ENCODE peak calls at places on chromosomes 7 and 10, in seven cellular contexts. Y is HCT116, K is K562, W is SK-N-SH, O is GM12878, E is HepG2, A is H1. Z is an unnamed sample.

GRCh38 chr7:134701272-134701671 is 54.6 kb downstream of the BPGM start:
- DNase-seq in Y (no peak), W (peak), E (peak), O (no peak), A (no peak), K (peak), Z (no peak)

GRCh38 chr7:104795086-104795485 is 218.9 kb upstream of the KMT2E start:
- DNase-seq in A (no peak), Y (no peak), K (no peak), E (no peak), W (no peak), O (no peak), Z (no peak)

GRCh38 chr7:66497346-66497745 is 131.3 kb upstream of the KCTD7 start:
- DNase-seq in E (no peak), Y (no peak), A (no peak), O (no peak), K (no peak), W (no peak), Z (no peak)

GRCh38 chr7:27661776-27662489 is 750 bp downstream of the HIBADH start:
- DNase-seq in Y (no peak), W (peak), A (no peak), O (no peak), E (peak), K (peak), Z (no peak)

GRCh38 chr7:15905251-15906040 is 219.0 kb upstream of the MEOX2 start:
- DNase-seq in O (no peak), K (no peak), W (no peak), Y (no peak), E (no peak), A (no peak), Z (no peak)

GRCh38 chr7:73941836-73942551 is 81.0 kb downstream of the TMEM270 start:
- DNase-seq in A (no peak), E (peak), Y (no peak), K (no peak), W (no peak), O (no peak), Z (no peak)

GRCh38 chr7:38751416-38751815 is 120.2 kb upstream of the AMPH start:
- DNase-seq in Y (no peak), E (no peak), W (no peak), K (no peak), A (no peak), O (no peak), Z (no peak)

GRCh38 chr10:72692057-72692891 is at the start of gene MCU:
- DNase-seq in K (peak), W (peak), A (peak), O (no peak), Y (no peak), E (no peak), Z (peak)

GRCh38 chr7:118046086-118046485 is 137.9 kb upstream of the LSM8 start:
- DNase-seq in W (no peak), O (no peak), Y (no peak), E (no peak), K (no peak), A (no peak), Z (no peak)

GRCh38 chr10:43852141-43852540 is 203.5 kb upstream of the ZNF32 start:
- DNase-seq in Y (no peak), E (no peak), A (no peak), K (no peak), O (no peak), W (no peak), Z (no peak)

GRCh38 chr10:43853369-43853768 is 204.7 kb upstream of the ZNF32 start:
- DNase-seq in E (no peak), W (no peak), Y (no peak), O (no peak), K (no peak), A (no peak), Z (no peak)

GRCh38 chr10:43855667-43856210 is 207.1 kb upstream of the ZNF32 start:
- DNase-seq in O (no peak), Y (no peak), K (no peak), W (peak), E (no peak), A (no peak), Z (no peak)

GRCh38 chr10:43852644-43853214 is 204.0 kb upstream of the ZNF32 start:
- DNase-seq in Y (no peak), W (no peak), E (no peak), O (no peak), A (no peak), K (no peak), Z (no peak)

GRCh38 chr10:43854042-43854441 is 205.4 kb upstream of the ZNF32 start:
- DNase-seq in K (no peak), W (no peak), E (peak), A (no peak), Y (peak), O (no peak), Z (peak)
- TF ChIP-seq JUND in K (no peak), W (no peak), E (no peak), A (no peak), Y (peak), O (no peak), Z (peak)

DNA sequence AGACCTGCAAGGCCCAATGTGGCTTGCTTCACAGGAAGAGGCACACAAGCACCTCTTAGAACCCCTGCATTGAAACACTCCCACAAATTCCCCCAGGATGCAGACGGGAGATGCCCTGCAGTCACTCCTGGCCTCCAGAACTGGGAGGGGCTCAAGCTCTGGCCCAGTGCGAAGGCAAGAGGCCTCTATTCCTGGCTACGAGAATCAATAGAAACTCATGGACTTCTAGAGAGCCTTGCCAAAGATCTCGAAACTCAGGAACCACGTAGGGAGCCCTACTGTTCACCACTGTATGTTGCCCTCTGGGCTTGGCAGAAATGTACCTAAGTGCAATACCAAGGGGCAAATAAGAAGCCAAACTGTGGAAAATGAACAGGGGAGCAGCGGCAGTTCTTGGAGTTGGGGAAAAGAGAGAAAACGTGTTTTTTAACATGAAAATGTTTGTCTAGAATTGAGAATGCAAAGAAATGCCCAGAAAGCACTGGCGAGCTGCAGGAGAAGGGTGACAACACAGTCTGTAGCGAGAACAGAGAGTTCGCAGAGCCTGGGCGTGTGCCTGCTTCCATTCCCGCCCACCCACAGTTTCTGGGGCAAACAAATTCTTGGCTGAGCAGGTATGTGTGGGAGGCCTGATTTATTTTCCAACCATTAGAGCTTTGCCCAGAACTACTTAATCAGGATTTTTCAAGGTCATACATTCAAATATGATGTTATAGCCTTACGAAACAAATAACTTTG is 260.5 kb upstream of the KLF14 start:
- DNase-seq in Y (no peak), O (no peak), K (no peak), A (no peak), E (no peak), W (no peak), Z (no peak)
- TF ChIP-seq JUND in Y (no peak), O (no peak), K (no peak), A (no peak), E (no peak), W (no peak), Z (no peak)

DNA sequence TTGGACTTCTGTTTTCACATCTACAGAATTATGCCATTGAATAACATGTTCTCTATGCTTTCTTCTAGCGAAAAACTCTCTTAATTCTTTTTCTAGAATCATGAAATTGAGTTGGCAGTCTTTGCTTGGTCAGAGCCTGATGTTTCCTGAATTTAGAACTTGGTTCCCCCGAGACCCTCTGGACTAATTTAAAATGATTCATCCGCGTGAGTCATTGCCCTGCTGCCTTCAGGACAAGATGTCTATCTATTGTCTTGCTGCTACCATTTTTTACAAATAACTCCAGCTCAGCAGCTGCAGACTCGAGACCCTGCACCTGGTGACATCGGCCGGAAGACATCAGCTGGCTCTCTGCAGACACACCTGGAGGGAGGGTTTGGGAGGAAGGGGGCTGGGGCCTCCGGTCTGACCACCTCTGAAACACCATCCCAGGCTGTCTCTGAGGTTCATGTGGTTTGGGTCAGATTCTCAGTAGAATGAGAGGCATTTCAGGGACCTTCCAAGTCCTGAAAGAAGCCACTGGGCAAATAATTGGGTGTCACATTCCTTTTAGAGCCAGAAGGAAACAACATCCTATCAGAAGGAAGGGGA is 20.9 kb upstream of the KLF6 start:
- DNase-seq in A (no peak), O (no peak), W (no peak), E (no peak), K (peak), Y (peak), Z (no peak)
- TF ChIP-seq JUND in A (no peak), O (no peak), W (peak), E (no peak), K (peak), Y (peak), Z (no peak)

GRCh38 chr7:113799896-113800295 is 118.9 kb downstream of the PPP1R3A start:
- DNase-seq in K (no peak), O (peak), E (no peak), Y (no peak), A (no peak), W (no peak), Z (no peak)

GRCh38 chr7:113793171-113793570 is 125.6 kb downstream of the PPP1R3A start:
- DNase-seq in E (no peak), Y (no peak), K (no peak), A (no peak), O (no peak), W (no peak), Z (no peak)

GRCh38 chr7:113797420-113797995 is 121.3 kb downstream of the PPP1R3A start:
- DNase-seq in W (no peak), A (no peak), E (no peak), Y (no peak), O (no peak), K (no peak), Z (no peak)

GRCh38 chr7:113794573-113794972 is 124.2 kb downstream of the PPP1R3A start:
- DNase-seq in Y (no peak), W (no peak), O (no peak), K (no peak), A (no peak), E (no peak), Z (no peak)

DNA sequence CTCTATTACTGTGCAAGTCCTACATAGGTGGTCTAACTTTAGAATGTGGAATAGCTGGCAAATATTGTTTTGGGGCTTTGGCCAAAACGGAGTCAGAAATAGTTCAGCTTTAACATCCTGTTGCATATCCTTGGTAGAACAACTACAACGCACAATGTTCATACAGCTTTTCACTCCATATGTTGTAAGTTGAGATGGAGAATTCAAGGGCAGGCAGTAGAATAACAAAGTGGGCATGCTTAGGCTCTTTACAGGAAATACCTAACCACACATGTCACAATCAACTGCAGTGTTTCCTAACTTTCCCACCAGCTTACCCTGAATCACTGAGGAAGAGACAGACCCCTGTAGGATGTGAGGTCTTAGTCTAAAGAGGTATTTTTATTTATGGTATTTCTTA is 122.3 kb downstream of the PPP1R3A start:
- DNase-seq in K (no peak), W (no peak), O (no peak), E (no peak), A (no peak), Y (no peak), Z (no peak)
- TF ChIP-seq JUND in K (no peak), W (no peak), O (no peak), E (no peak), A (no peak), Y (no peak), Z (no peak)

GRCh38 chr10:100829933-100830727 is 82.6 kb upstream of the SLF2 start:
- DNase-seq in K (no peak), O (no peak), A (no peak), E (no peak), Y (no peak), W (no peak), Z (no peak)
- TF ChIP-seq JUND in K (no peak), O (no peak), A (no peak), E (no peak), Y (no peak), W (no peak), Z (no peak)

DNA sequence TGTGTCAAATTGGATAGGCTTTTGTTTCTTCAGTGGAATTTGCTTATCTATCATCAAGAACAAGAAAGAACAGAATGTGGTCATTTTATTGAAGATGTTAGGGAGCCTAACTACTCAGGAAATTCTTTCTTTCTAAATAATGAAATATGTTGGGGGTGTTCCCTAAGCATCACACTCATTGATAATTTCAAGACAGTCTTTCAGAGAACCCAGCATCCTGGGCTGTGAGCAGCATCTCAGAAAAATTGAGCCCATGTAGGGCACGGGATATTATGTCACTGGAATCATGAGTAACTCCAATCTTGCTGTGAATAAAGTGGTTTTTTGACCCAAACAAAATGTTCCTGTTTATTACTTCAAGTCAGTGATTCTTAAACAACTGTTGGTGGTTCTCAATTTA is 27.3 kb downstream of the PON1 start:
- DNase-seq in A (no peak), O (no peak), Y (no peak), W (no peak), K (no peak), E (no peak), Z (no peak)
- TF ChIP-seq JUND in A (no peak), O (no peak), Y (no peak), W (no peak), K (no peak), E (no peak), Z (no peak)

GRCh38 chr7:151141281-151141854 is 26.1 kb downstream of the GBX1 start:
- DNase-seq in O (no peak), W (peak), A (no peak), E (no peak), Y (no peak), K (no peak), Z (no peak)

GRCh38 chr7:151139071-151139521 is 28.4 kb downstream of the GBX1 start:
- DNase-seq in E (no peak), O (no peak), K (no peak), Y (no peak), W (peak), A (no peak), Z (no peak)

GRCh38 chr7:151139791-151140190 is 27.7 kb downstream of the GBX1 start:
- DNase-seq in K (no peak), O (no peak), W (no peak), Y (no peak), E (no peak), A (no peak), Z (no peak)

GRCh38 chr7:151141855-151142685 is 25.4 kb downstream of the GBX1 start:
- DNase-seq in K (no peak), Y (no peak), W (no peak), E (no peak), O (no peak), A (no peak), Z (no peak)

DNA sequence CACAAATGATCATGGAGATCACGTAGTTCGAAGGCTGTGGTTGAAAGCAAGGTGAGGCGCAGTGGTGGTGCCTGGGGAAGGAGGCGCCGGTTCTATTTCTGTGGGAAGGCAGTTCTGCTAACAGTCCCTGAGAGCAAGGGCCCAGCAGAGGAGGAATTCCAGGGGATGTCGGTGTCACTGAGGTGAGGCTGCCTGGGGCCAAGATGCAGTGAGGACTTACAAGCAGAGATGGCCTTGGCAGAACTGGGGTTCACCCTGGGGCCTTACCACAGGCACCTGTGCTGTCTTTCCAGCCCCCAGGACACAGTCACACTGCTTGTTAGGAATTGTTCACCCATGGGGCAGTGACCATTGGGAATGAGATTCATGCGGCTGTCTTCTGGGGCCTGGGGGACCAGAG is 26.7 kb downstream of the GBX1 start:
- DNase-seq in E (no peak), W (no peak), Y (no peak), O (no peak), K (no peak), A (no peak), Z (no peak)
- TF ChIP-seq JUND in E (no peak), W (no peak), Y (no peak), O (no peak), K (no peak), A (no peak), Z (no peak)

GRCh38 chr7:1457059-1457948 is 2.0 kb downstream of the MICALL2 start:
- DNase-seq in Y (no peak), K (peak), E (peak), O (no peak), A (no peak), W (no peak), Z (no peak)
- TF ChIP-seq JUND in Y (no peak), K (no peak), E (no peak), O (no peak), A (no peak), W (no peak), Z (no peak)

GRCh38 chr7:55552320-55553086 is 19.8 kb downstream of the VOPP1 start:
- DNase-seq in E (no peak), K (peak), O (no peak), W (no peak), A (no peak), Y (no peak), Z (peak)
- TF ChIP-seq JUND in E (no peak), K (no peak), O (no peak), W (no peak), A (no peak), Y (no peak), Z (no peak)